ENCODE peak calls at places on chromosomes 7 and 10, in nine cellular contexts. One of them, this sample, is unnamed. For H3K27me3, the result is how much of the 10 kb centered on the place peaks cover.

GRCh38 chr7:75914655-75915415 is at the start of gene POR:
- DNase-seq in AG04450: peak
- DNase-seq in GM06990: peak
- DNase-seq in Peyer's patch: peak
- DNase-seq in heart left ventricle: peak
- DNase-seq in K562: peak
- DNase-seq in foreskin keratinocyte: peak
- DNase-seq in IMR-90: peak
- DNase-seq in cardiac muscle cell: peak
- DNase-seq in this sample: no peak

GRCh38 chr10:32481606-32482005 is 35.7 kb downstream of the CCDC7 start:
- DNase-seq in AG04450: no peak
- DNase-seq in GM06990: no peak
- DNase-seq in Peyer's patch: no peak
- DNase-seq in heart left ventricle: no peak
- DNase-seq in K562: no peak
- DNase-seq in foreskin keratinocyte: no peak
- DNase-seq in IMR-90: no peak
- DNase-seq in cardiac muscle cell: no peak
- DNase-seq in this sample: no peak

GRCh38 chr10:5945561-5946418 is 31.6 kb downstream of the IL15RA start:
- DNase-seq in AG04450: peak
- DNase-seq in GM06990: no peak
- DNase-seq in Peyer's patch: no peak
- DNase-seq in heart left ventricle: peak
- DNase-seq in K562: no peak
- DNase-seq in foreskin keratinocyte: no peak
- DNase-seq in IMR-90: peak
- DNase-seq in cardiac muscle cell: peak
- DNase-seq in this sample: peak

GRCh38 chr10:80517416-80518142 is 20.1 kb upstream of the SH2D4B start:
- DNase-seq in AG04450: no peak
- DNase-seq in GM06990: no peak
- DNase-seq in Peyer's patch: no peak
- DNase-seq in heart left ventricle: no peak
- DNase-seq in K562: no peak
- DNase-seq in foreskin keratinocyte: no peak
- DNase-seq in IMR-90: no peak
- DNase-seq in cardiac muscle cell: no peak
- DNase-seq in this sample: no peak

GRCh38 chr7:44531421-44532380 is 9.4 kb downstream of the NPC1L1 start:
- DNase-seq in AG04450: no peak
- DNase-seq in GM06990: no peak
- DNase-seq in Peyer's patch: peak
- DNase-seq in heart left ventricle: no peak
- DNase-seq in K562: no peak
- DNase-seq in foreskin keratinocyte: no peak
- DNase-seq in IMR-90: no peak
- DNase-seq in cardiac muscle cell: no peak
- DNase-seq in this sample: no peak

GRCh38 chr7:120052884-120053382 is 220.0 kb upstream of the KCND2 start:
- DNase-seq in AG04450: peak
- DNase-seq in GM06990: no peak
- DNase-seq in Peyer's patch: no peak
- DNase-seq in heart left ventricle: no peak
- DNase-seq in K562: no peak
- DNase-seq in foreskin keratinocyte: peak
- DNase-seq in IMR-90: peak
- DNase-seq in cardiac muscle cell: peak
- DNase-seq in this sample: peak

GRCh38 chr7:16668978-16669377 is 23.0 kb downstream of the BZW2 start:
- DNase-seq in AG04450: no peak
- DNase-seq in GM06990: no peak
- DNase-seq in Peyer's patch: no peak
- DNase-seq in heart left ventricle: no peak
- DNase-seq in K562: no peak
- DNase-seq in foreskin keratinocyte: no peak
- DNase-seq in IMR-90: no peak
- DNase-seq in cardiac muscle cell: peak
- DNase-seq in this sample: no peak

GRCh38 chr7:74525881-74526280 is 72.2 kb downstream of the GTF2IRD1 start:
- DNase-seq in AG04450: no peak
- DNase-seq in GM06990: no peak
- DNase-seq in Peyer's patch: peak
- DNase-seq in heart left ventricle: no peak
- DNase-seq in K562: no peak
- DNase-seq in foreskin keratinocyte: peak
- DNase-seq in IMR-90: no peak
- DNase-seq in cardiac muscle cell: no peak
- DNase-seq in this sample: no peak

GRCh38 chr10:59905735-59906416 is 480 bp downstream of the CCDC6 start:
- DNase-seq in AG04450: no peak
- DNase-seq in GM06990: no peak
- DNase-seq in Peyer's patch: no peak
- DNase-seq in heart left ventricle: no peak
- DNase-seq in K562: peak
- DNase-seq in foreskin keratinocyte: no peak
- DNase-seq in IMR-90: no peak
- DNase-seq in cardiac muscle cell: no peak
- DNase-seq in this sample: no peak

GRCh38 chr7:11951909-11952308 is 119.9 kb upstream of the THSD7A start:
- DNase-seq in AG04450: no peak
- DNase-seq in GM06990: no peak
- DNase-seq in Peyer's patch: no peak
- DNase-seq in heart left ventricle: no peak
- DNase-seq in K562: no peak
- DNase-seq in foreskin keratinocyte: no peak
- DNase-seq in IMR-90: no peak
- DNase-seq in cardiac muscle cell: no peak
- DNase-seq in this sample: no peak

GRCh38 chr7:69656890-69657289 is 58.6 kb downstream of the AUTS2 start:
- DNase-seq in AG04450: no peak
- DNase-seq in GM06990: no peak
- DNase-seq in Peyer's patch: no peak
- DNase-seq in heart left ventricle: peak
- DNase-seq in K562: no peak
- DNase-seq in foreskin keratinocyte: no peak
- DNase-seq in IMR-90: no peak
- DNase-seq in cardiac muscle cell: peak
- DNase-seq in this sample: peak

GRCh38 chr10:117165557-117166419 is 27.7 kb upstream of the VAX1 start:
- DNase-seq in AG04450: no peak
- DNase-seq in GM06990: no peak
- DNase-seq in Peyer's patch: peak
- DNase-seq in heart left ventricle: no peak
- DNase-seq in K562: peak
- DNase-seq in foreskin keratinocyte: no peak
- DNase-seq in IMR-90: peak
- DNase-seq in cardiac muscle cell: peak
- DNase-seq in this sample: no peak

GRCh38 chr10:127880557-127880956 is 12.2 kb downstream of the CLRN3 start:
- DNase-seq in AG04450: no peak
- DNase-seq in GM06990: no peak
- DNase-seq in Peyer's patch: no peak
- DNase-seq in heart left ventricle: no peak
- DNase-seq in K562: no peak
- DNase-seq in foreskin keratinocyte: no peak
- DNase-seq in IMR-90: no peak
- DNase-seq in cardiac muscle cell: no peak
- DNase-seq in this sample: no peak

GRCh38 chr10:4282496-4282895 is 497.5 kb upstream of the KLF6 start:
- DNase-seq in AG04450: no peak
- DNase-seq in GM06990: no peak
- DNase-seq in Peyer's patch: no peak
- DNase-seq in heart left ventricle: no peak
- DNase-seq in K562: no peak
- DNase-seq in foreskin keratinocyte: no peak
- DNase-seq in IMR-90: no peak
- DNase-seq in cardiac muscle cell: no peak
- DNase-seq in this sample: no peak

GRCh38 chr7:49980414-49980813 is 112.6 kb downstream of the ZPBP start:
- DNase-seq in AG04450: no peak
- DNase-seq in GM06990: no peak
- DNase-seq in Peyer's patch: no peak
- DNase-seq in heart left ventricle: no peak
- DNase-seq in K562: no peak
- DNase-seq in foreskin keratinocyte: no peak
- DNase-seq in IMR-90: no peak
- DNase-seq in cardiac muscle cell: no peak
- DNase-seq in this sample: no peak

DNA sequence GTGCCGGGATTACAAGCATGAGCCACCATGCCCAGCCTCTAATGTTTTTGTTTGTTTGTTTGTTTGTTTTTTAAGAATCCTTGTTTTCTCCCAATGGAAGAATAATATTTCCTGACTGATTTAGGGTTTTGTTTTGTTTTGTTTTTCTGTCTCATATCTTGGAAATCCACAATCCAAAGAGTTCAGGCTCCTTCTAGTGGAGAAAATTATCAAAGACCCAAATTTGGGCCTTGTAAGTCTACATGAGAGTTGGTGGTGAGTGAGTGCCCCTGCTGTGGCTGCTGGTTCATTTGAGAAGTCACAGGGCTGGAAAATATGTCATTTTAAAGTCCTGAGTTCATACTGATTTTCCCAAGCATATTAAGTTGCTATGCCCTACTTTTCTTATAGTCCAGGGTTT is 33.5 kb upstream of the KLHL7 start:
- DNase-seq in AG04450: no peak
- DNase-seq in GM06990: no peak
- DNase-seq in Peyer's patch: no peak
- DNase-seq in heart left ventricle: no peak
- DNase-seq in K562: no peak
- DNase-seq in foreskin keratinocyte: no peak
- DNase-seq in IMR-90: peak
- DNase-seq in cardiac muscle cell: peak
- DNase-seq in this sample: no peak
- TF ChIP-seq CTCF in AG04450: peak
- TF ChIP-seq CTCF in GM06990: no peak
- TF ChIP-seq CTCF in Peyer's patch: no peak
- TF ChIP-seq CTCF in heart left ventricle: peak
- TF ChIP-seq CTCF in K562: peak
- TF ChIP-seq CTCF in foreskin keratinocyte: peak
- TF ChIP-seq CTCF in IMR-90: peak
- TF ChIP-seq CTCF in cardiac muscle cell: peak
- TF ChIP-seq CTCF in this sample: peak

DNA sequence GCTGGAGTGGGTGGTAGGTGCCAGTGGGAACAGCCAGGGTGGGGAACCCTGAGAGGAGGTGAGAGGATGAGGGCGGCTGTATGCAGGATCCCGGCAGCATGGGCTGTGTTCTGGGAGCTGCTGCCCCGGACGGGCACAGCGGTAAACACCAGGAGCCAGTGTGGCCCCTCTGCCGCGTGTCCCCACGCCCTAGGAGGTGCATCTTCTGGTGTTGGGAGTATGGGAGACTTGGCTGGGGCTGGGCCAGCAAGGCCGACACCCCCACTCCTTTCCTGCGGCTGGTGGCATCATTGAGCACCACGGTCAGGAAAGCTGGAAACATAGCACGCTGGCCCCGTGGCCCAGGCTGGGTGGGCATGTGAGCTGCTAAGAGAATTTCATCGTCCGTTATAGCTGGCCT is 24.4 kb upstream of the JAKMIP3 start:
- DNase-seq in AG04450: no peak
- DNase-seq in GM06990: no peak
- DNase-seq in Peyer's patch: no peak
- DNase-seq in heart left ventricle: no peak
- DNase-seq in K562: no peak
- DNase-seq in foreskin keratinocyte: no peak
- DNase-seq in IMR-90: no peak
- DNase-seq in cardiac muscle cell: no peak
- DNase-seq in this sample: no peak
- H3K27me3 ChIP-seq in AG04450: under half
- H3K27me3 ChIP-seq in GM06990: under half
- H3K27me3 ChIP-seq in Peyer's patch: under half
- H3K27me3 ChIP-seq in heart left ventricle: under half
- H3K27me3 ChIP-seq in K562: half or more
- H3K27me3 ChIP-seq in foreskin keratinocyte: under half
- H3K27me3 ChIP-seq in IMR-90: half or more
- H3K27me3 ChIP-seq in cardiac muscle cell: half or more
- H3K27me3 ChIP-seq in this sample: under half

GRCh38 chr10:70132098-70133029 is at the start of gene AIFM2:
- DNase-seq in AG04450: no peak
- DNase-seq in GM06990: peak
- DNase-seq in Peyer's patch: peak
- DNase-seq in heart left ventricle: peak
- DNase-seq in K562: peak
- DNase-seq in foreskin keratinocyte: no peak
- DNase-seq in IMR-90: peak
- DNase-seq in cardiac muscle cell: peak
- DNase-seq in this sample: no peak
- TF ChIP-seq CTCF in AG04450: peak
- TF ChIP-seq CTCF in GM06990: no peak
- TF ChIP-seq CTCF in Peyer's patch: peak
- TF ChIP-seq CTCF in heart left ventricle: no peak
- TF ChIP-seq CTCF in K562: no peak
- TF ChIP-seq CTCF in foreskin keratinocyte: peak
- TF ChIP-seq CTCF in IMR-90: peak
- TF ChIP-seq CTCF in cardiac muscle cell: peak
- TF ChIP-seq CTCF in this sample: peak

GRCh38 chr10:123126246-123126645 is 9.5 kb upstream of the HMX3 start:
- DNase-seq in AG04450: no peak
- DNase-seq in GM06990: no peak
- DNase-seq in Peyer's patch: no peak
- DNase-seq in heart left ventricle: no peak
- DNase-seq in K562: no peak
- DNase-seq in foreskin keratinocyte: no peak
- DNase-seq in IMR-90: no peak
- DNase-seq in cardiac muscle cell: no peak
- DNase-seq in this sample: no peak
- H3K27me3 ChIP-seq in AG04450: under half
- H3K27me3 ChIP-seq in GM06990: under half
- H3K27me3 ChIP-seq in Peyer's patch: under half
- H3K27me3 ChIP-seq in heart left ventricle: half or more
- H3K27me3 ChIP-seq in K562: under half
- H3K27me3 ChIP-seq in foreskin keratinocyte: under half
- H3K27me3 ChIP-seq in IMR-90: under half
- H3K27me3 ChIP-seq in cardiac muscle cell: half or more
- H3K27me3 ChIP-seq in this sample: under half

This sample was measured in BJ.